ENCODE peak calls at places on chromosomes 13 and 19, in nine cellular contexts. H, A, K, X, Z, N, R, M and T are unnamed samples.

GRCh38 chr19:35955881-35956634 is 19.9 kb downstream of the LRFN3 start:
- DNase-seq in H (no peak), A (no peak), K (no peak), X (no peak), Z (no peak), N (no peak), R (no peak), M (no peak), T (no peak)

GRCh38 chr13:103164239-103164638 is 98.0 kb upstream of the SLC10A2 start:
- DNase-seq in H (no peak), A (no peak), K (no peak), X (no peak), Z (no peak), N (no peak), R (no peak), M (no peak), T (no peak)

GRCh38 chr19:8531470-8531869 is 17.5 kb upstream of the ZNF414 start:
- DNase-seq in H (no peak), A (no peak), K (no peak), X (no peak), Z (no peak), N (no peak), R (no peak), M (no peak), T (no peak)

GRCh38 chr19:4831351-4832340 is at the start of gene TICAM1:
- DNase-seq in H (peak), A (peak), K (no peak), X (peak), Z (peak), N (peak), R (peak), M (peak), T (no peak)

GRCh38 chr13:113176822-113177221 is 18.4 kb downstream of the PROZ start:
- DNase-seq in H (no peak), A (no peak), K (no peak), X (no peak), Z (no peak), N (no peak), R (no peak), M (no peak), T (no peak)

GRCh38 chr19:20388826-20389225 is 176.8 kb downstream of the ZNF737 start:
- DNase-seq in H (no peak), A (no peak), K (no peak), X (no peak), Z (no peak), N (no peak), R (no peak), M (no peak), T (no peak)

GRCh38 chr13:100347941-100348340 is 240.6 kb downstream of the GGACT start:
- DNase-seq in H (no peak), A (no peak), K (peak), X (no peak), Z (no peak), N (no peak), R (no peak), M (no peak), T (no peak)

GRCh38 chr13:74289861-74290260 is 155.7 kb upstream of the KLF12 start:
- DNase-seq in H (no peak), A (no peak), K (no peak), X (no peak), Z (no peak), N (no peak), R (no peak), M (no peak), T (no peak)

GRCh38 chr19:20660473-20660872 is 898 bp downstream of the ZNF626 start:
- DNase-seq in H (no peak), A (no peak), K (no peak), X (no peak), Z (no peak), N (no peak), R (no peak), M (no peak), T (no peak)

GRCh38 chr13:75639426-75639825 is 3.3 kb downstream of the LMO7 start:
- DNase-seq in H (no peak), A (no peak), K (no peak), X (no peak), Z (no peak), N (no peak), R (no peak), M (no peak), T (no peak)

GRCh38 chr19:39124136-39124764 is 1.3 kb upstream of the PAK4 start:
- DNase-seq in H (no peak), A (no peak), K (no peak), X (no peak), Z (no peak), N (no peak), R (no peak), M (no peak), T (no peak)

GRCh38 chr19:16943942-16944625 is 55.3 kb downstream of the F2RL3 start:
- DNase-seq in H (no peak), A (no peak), K (no peak), X (peak), Z (no peak), N (no peak), R (peak), M (no peak), T (no peak)

GRCh38 chr13:78194904-78195639 is 276.4 kb upstream of the EDNRB start:
- DNase-seq in H (no peak), A (no peak), K (no peak), X (no peak), Z (no peak), N (no peak), R (no peak), M (no peak), T (no peak)

GRCh38 chr19:2429917-2430570 is 2.7 kb upstream of the TIMM13 start:
- DNase-seq in H (no peak), A (no peak), K (no peak), X (no peak), Z (no peak), N (no peak), R (no peak), M (no peak), T (no peak)
- TF ChIP-seq POLR2AphosphoS5 in H (no peak), A (no peak), K (no peak), X (no peak), Z (no peak), N (peak), R (no peak), M (no peak), T (no peak)

GRCh38 chr19:49552749-49553148 is 24.9 kb downstream of the RCN3 start:
- DNase-seq in H (no peak), A (no peak), K (no peak), X (no peak), Z (no peak), N (no peak), R (no peak), M (no peak), T (no peak)

GRCh38 chr19:49553451-49554271 is 25.9 kb downstream of the RCN3 start:
- DNase-seq in H (no peak), A (peak), K (no peak), X (no peak), Z (no peak), N (no peak), R (peak), M (no peak), T (no peak)

GRCh38 chr19:49556412-49557398 is 23.7 kb downstream of the NOSIP start:
- DNase-seq in H (no peak), A (no peak), K (no peak), X (no peak), Z (no peak), N (no peak), R (no peak), M (no peak), T (no peak)

GRCh38 chr19:49555600-49556411 is 24.6 kb downstream of the NOSIP start:
- DNase-seq in H (no peak), A (peak), K (peak), X (peak), Z (no peak), N (no peak), R (peak), M (peak), T (peak)

GRCh38 chr19:49554701-49555181 is 25.6 kb downstream of the NOSIP start:
- DNase-seq in H (no peak), A (peak), K (no peak), X (no peak), Z (no peak), N (no peak), R (no peak), M (no peak), T (peak)
- TF ChIP-seq POLR2AphosphoS5 in H (peak), A (peak), K (no peak), X (peak), Z (peak), N (no peak), R (no peak), M (no peak), T (peak)

GRCh38 chr19:538641-539428 is 5.0 kb upstream of the GZMM start:
- DNase-seq in H (no peak), A (no peak), K (no peak), X (no peak), Z (no peak), N (no peak), R (no peak), M (no peak), T (no peak)
- TF ChIP-seq POLR2AphosphoS5 in H (no peak), A (no peak), K (no peak), X (no peak), Z (no peak), N (no peak), R (no peak), M (no peak), T (no peak)

GRCh38 chr19:55385749-55386514 is at the start of gene RPL28:
- DNase-seq in H (peak), A (peak), K (peak), X (peak), Z (peak), N (peak), R (peak), M (peak), T (peak)

GRCh38 chr19:55386515-55386947 is 799 bp downstream of the RPL28 start:
- DNase-seq in H (no peak), A (no peak), K (no peak), X (no peak), Z (no peak), N (no peak), R (no peak), M (no peak), T (no peak)

GRCh38 chr19:55384576-55385235 is 614 bp upstream of the TMEM238 start:
- DNase-seq in H (no peak), A (peak), K (no peak), X (no peak), Z (no peak), N (no peak), R (no peak), M (no peak), T (no peak)

GRCh38 chr19:55383789-55384575 is at the start of gene TMEM238:
- DNase-seq in H (peak), A (peak), K (no peak), X (peak), Z (peak), N (peak), R (peak), M (peak), T (no peak)

DNA sequence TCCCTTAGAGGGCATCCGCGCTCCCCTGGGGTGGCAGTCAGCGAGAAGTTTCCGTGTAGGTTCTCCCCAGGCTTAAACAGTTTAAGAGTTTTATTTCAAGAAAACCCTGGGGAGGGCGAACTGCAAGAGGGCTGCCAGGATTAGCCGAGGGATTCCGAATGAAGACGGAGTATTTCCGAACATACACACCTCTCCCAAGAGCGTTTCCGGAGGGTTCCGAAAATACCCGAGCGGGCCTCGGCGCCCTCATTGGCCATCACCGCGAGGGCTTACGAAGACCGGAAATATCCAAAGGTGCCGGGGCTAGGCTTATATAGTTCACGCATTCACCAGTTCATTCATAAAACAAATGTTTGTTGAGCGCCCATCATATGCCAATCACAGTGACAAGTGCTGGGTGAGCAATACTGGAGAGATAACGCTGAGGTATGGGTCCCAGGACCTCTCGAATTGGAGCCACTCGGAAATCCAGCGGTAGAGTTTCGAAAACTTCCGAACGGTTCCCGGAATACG is 440 bp upstream of the RPL28 start:
- DNase-seq in H (peak), A (peak), K (peak), X (peak), Z (peak), N (peak), R (peak), M (peak), T (peak)
- TF ChIP-seq POLR2AphosphoS5 in H (no peak), A (peak), K (peak), X (no peak), Z (no peak), N (no peak), R (no peak), M (no peak), T (no peak)